ENCODE peak calls at places on chromosomes 6 and 20, in eight cellular contexts. Z is GM13977, M is lung, Q is BJ, H is RWPE1, D is chondrocyte, T is fibroblast of mammary gland, L is neural progenitor cell. R is an unnamed sample.

GRCh38 chr20:33648396-33649004 is 13.6 kb upstream of the C20orf144 start:
- DNase-seq in L (no peak), D (no peak), M (no peak), T (peak; percentile 26), Q (no peak), Z (no peak), H (peak; percentile 41), R (no peak)

GRCh38 chr6:82396964-82397761 is 33.5 kb downstream of the TPBG start:
- DNase-seq in H (peak; percentile 83), T (peak; percentile 99), L (no peak), Z (no peak), Q (peak; percentile 89), D (no peak), M (no peak), R (peak; percentile 89)

GRCh38 chr20:37275125-37275524 is 13.5 kb upstream of the GHRH start:
- DNase-seq in D (no peak), T (no peak), M (no peak), L (no peak), H (no peak), Q (no peak), Z (peak; percentile 32), R (no peak)

GRCh38 chr6:12009904-12010634 is 2.0 kb upstream of the HIVEP1 start:
- DNase-seq in H (no peak), Q (no peak), T (peak; percentile 87), M (no peak), D (no peak), L (no peak), Z (peak; percentile 23), R (peak; percentile 77)

GRCh38 chr6:119742188-119742803 is 392.7 kb upstream of the MAN1A1 start:
- DNase-seq in L (peak; percentile 84), T (peak; percentile 63), Q (no peak), D (no peak), H (peak; percentile 38), Z (peak; percentile 21), M (peak; percentile 34), R (peak; percentile 60)

GRCh38 chr6:11143394-11144371 is 32.2 kb upstream of the ERVFRD-1 start:
- DNase-seq in T (peak; percentile 94), Q (peak; percentile 43), L (no peak), Z (no peak), M (peak; percentile 69), H (peak; percentile 94), D (no peak), R (peak; percentile 92)

GRCh38 chr6:159100789-159101182 is 56.0 kb upstream of the TAGAP start:
- DNase-seq in D (no peak), Q (no peak), Z (no peak), H (no peak), M (no peak), L (no peak), T (no peak), R (no peak)

GRCh38 chr6:41462980-41463930 is 82.9 kb upstream of the FOXP4 start:
- DNase-seq in T (peak; percentile 75), L (no peak), Z (peak; percentile 82), H (peak; percentile 67), Q (no peak), M (peak; percentile 74), D (no peak), R (peak; percentile 82)

GRCh38 chr6:6614096-6614964 is 25.8 kb downstream of the LY86 start:
- DNase-seq in M (no peak), Z (no peak), L (no peak), D (no peak), H (no peak), T (peak; percentile 1), Q (no peak), R (peak; percentile 6)

GRCh38 chr6:15481892-15482291 is 180.9 kb downstream of the DTNBP1 start:
- DNase-seq in Z (peak; percentile 76), M (no peak), D (no peak), H (no peak), Q (no peak), L (no peak), T (no peak), R (no peak)

GRCh38 chr6:32622545-32623401 is 14.4 kb upstream of the HLA-DQA1 start:
- DNase-seq in M (no peak), H (peak; percentile 5), L (peak; percentile 87), T (peak; percentile 66), Q (no peak), Z (peak; percentile 53), D (no peak), R (peak; percentile 35)

GRCh38 chr20:6169251-6169650 is 46.4 kb upstream of the FERMT1 start:
- DNase-seq in Q (no peak), L (no peak), T (peak; percentile 11), M (no peak), H (peak; percentile 25), Z (no peak), D (no peak), R (peak; percentile 24)

GRCh38 chr6:123333000-123333756 is 303.6 kb downstream of the TRDN start:
- DNase-seq in D (no peak), T (peak; percentile 30), Z (no peak), Q (no peak), M (no peak), L (no peak), H (no peak), R (no peak)

GRCh38 chr6:153129873-153130514 is 1.1 kb downstream of the RGS17 start:
- DNase-seq in H (peak; percentile 9), Z (peak; percentile 41), Q (no peak), D (no peak), L (peak; percentile 52), M (no peak), T (no peak), R (no peak)

GRCh38 chr6:47700596-47700995 is 2.2 kb downstream of the ADGRF4 start:
- DNase-seq in L (no peak), Q (no peak), Z (no peak), M (no peak), T (no peak), D (no peak), H (no peak), R (no peak)

GRCh38 chr6:135438907-135439535 is 58.5 kb downstream of the AHI1 start:
- DNase-seq in H (peak; percentile 14), M (no peak), Q (no peak), T (peak; percentile 38), D (no peak), Z (peak; percentile 23), L (peak; percentile 12), R (peak; percentile 50)

GRCh38 chr6:95690328-95690727 is 113.0 kb downstream of the MANEA start:
- DNase-seq in Z (no peak), Q (no peak), L (no peak), T (no peak), D (no peak), H (no peak), M (no peak), R (no peak)

GRCh38 chr6:24494726-24495515 is at the start of gene ALDH5A1:
- DNase-seq in M (peak; percentile 65), L (peak; percentile 88), Q (no peak), H (peak; percentile 40), T (peak; percentile 42), D (peak; percentile 93), Z (peak; percentile 81), R (peak; percentile 54)

GRCh38 chr6:1604347-1604990 is 5.2 kb upstream of the FOXC1 start:
- DNase-seq in L (peak; percentile 94), T (no peak), M (peak; percentile 57), D (no peak), Q (no peak), H (peak; percentile 64), Z (peak; percentile 90), R (peak; percentile 48)

GRCh38 chr6:130161627-130162404 is 60.9 kb downstream of the SAMD3 start:
- DNase-seq in T (peak; percentile 18), M (no peak), D (no peak), Q (no peak), H (no peak), Z (no peak), L (no peak), R (peak; percentile 29)
- TF ChIP-seq CTCF in T (no peak), M (no peak), D (no peak), Q (no peak), H (no peak), Z (no peak), L (no peak), R (no peak)

DNA sequence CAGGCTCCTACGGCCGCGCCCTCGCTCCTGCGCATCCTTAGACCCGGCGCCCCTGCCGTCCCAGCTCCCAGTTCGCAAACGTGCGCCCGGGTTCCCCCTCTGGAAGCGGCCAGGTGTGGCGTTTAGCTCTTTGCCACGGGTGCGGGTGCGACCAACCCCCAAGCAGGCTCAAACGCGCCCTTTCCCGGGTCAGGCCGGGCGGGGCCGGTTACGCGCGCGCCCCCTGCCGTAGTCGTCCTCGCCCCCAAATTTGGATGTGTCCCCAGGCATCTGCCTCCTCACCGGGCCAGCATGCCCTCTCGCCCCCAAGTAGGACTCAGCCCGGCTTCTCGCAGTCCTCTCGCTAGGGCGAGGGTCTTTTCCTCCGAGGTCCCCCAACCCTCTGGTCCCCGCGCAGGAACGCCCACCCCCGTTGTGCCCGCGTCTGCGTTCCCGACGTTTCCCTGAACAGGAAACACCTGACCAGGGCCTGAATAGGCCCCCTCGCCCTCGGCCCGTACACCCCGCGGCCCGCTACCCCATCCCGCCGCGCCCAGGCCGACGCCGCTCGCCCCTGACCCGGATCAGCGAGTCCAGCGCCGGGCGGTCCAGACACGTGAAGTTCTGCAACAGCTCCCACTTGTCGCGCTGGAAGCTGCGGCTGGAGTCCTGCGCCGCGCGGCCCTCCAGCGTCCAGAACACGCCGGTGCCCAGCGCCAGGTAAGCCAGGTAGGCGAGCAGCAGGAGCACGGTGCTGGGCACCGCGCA is 520 bp downstream of the KCNK17 start:
- DNase-seq in H (no peak), L (peak; percentile 56), Z (no peak), Q (no peak), D (no peak), M (no peak), T (no peak), R (no peak)
- TF ChIP-seq CTCF in H (no peak), L (peak; percentile 32), Z (no peak), Q (no peak), D (no peak), M (no peak), T (no peak), R (no peak)

GRCh38 chr6:111952821-111953535 is 79.7 kb upstream of the FYN start:
- DNase-seq in D (no peak), T (peak; percentile 78), L (no peak), H (peak; percentile 76), Q (no peak), Z (no peak), M (no peak), R (no peak)
- TF ChIP-seq CTCF in D (no peak), T (peak; percentile 10), L (no peak), H (no peak), Q (no peak), Z (no peak), M (no peak), R (no peak)

GRCh38 chr20:58215116-58215515 is 13.3 kb downstream of the ANKRD60 start:
- DNase-seq in H (no peak), M (no peak), Q (no peak), D (no peak), T (no peak), L (no peak), Z (no peak), R (no peak)

GRCh38 chr20:58214310-58214709 is 14.1 kb downstream of the ANKRD60 start:
- DNase-seq in Q (no peak), H (no peak), L (no peak), M (no peak), Z (no peak), D (no peak), T (no peak), R (no peak)

GRCh38 chr20:58212636-58213035 is 15.8 kb downstream of the ANKRD60 start:
- DNase-seq in H (no peak), T (no peak), Q (no peak), Z (no peak), M (no peak), D (no peak), L (no peak), R (no peak)

GRCh38 chr20:58213716-58214115 is 14.7 kb downstream of the ANKRD60 start:
- DNase-seq in H (no peak), T (no peak), Z (no peak), M (no peak), Q (no peak), L (no peak), D (no peak), R (no peak)

GRCh38 chr20:58213112-58213511 is 15.3 kb downstream of the ANKRD60 start:
- DNase-seq in M (no peak), H (no peak), D (no peak), Q (no peak), T (no peak), Z (no peak), L (peak; percentile 34), R (no peak)
- TF ChIP-seq CTCF in M (no peak), H (no peak), D (peak; percentile 49), Q (peak; percentile 32), T (no peak), Z (no peak), L (peak; percentile 11), R (no peak)